ENCODE peak calls at places on chromosomes 12 and 14, in eight cellular contexts. V, G, A, L, M, W, Y and D are unnamed samples.

GRCh38 chr14:20427231-20428009 is 8.5 kb downstream of the KLHL33 start:
- DNase-seq in G (no peak), Y (no peak), M (peak; percentile 83), A (no peak), L (no peak), V (no peak), W (no peak), D (no peak)

GRCh38 chr14:104342435-104343293 is 204.3 kb downstream of the KIF26A start:
- DNase-seq in W (no peak), G (no peak), M (no peak), A (peak; percentile 68), L (peak; percentile 31), V (peak; percentile 22), Y (no peak), D (peak; percentile 31)

GRCh38 chr14:61927521-61927920 is 165.3 kb downstream of the SNAPC1 start:
- DNase-seq in L (no peak), A (peak; percentile 6), G (no peak), Y (no peak), M (peak; percentile 83), V (no peak), W (no peak), D (no peak)

GRCh38 chr14:61322011-61322798 is 826 bp downstream of the PRKCH start:
- DNase-seq in Y (no peak), A (peak; percentile 15), M (no peak), V (peak; percentile 70), G (no peak), W (no peak), L (peak; percentile 23), D (no peak)

GRCh38 chr14:84006643-84007137 is 1523.3 kb upstream of the FLRT2 start:
- DNase-seq in V (no peak), A (peak; percentile 49), W (no peak), M (no peak), L (peak; percentile 26), G (no peak), Y (no peak), D (no peak)

GRCh38 chr12:21509768-21510167 is 8.2 kb downstream of the GOLT1B start:
- DNase-seq in Y (no peak), A (no peak), L (no peak), V (no peak), G (peak; percentile 9), M (no peak), W (peak; percentile 72), D (no peak)

GRCh38 chr12:114685869-114686268 is 1.9 kb upstream of the TBX3 start:
- DNase-seq in V (no peak), A (peak; percentile 70), L (no peak), W (no peak), M (no peak), Y (no peak), G (no peak), D (no peak)

GRCh38 chr12:130761537-130762318 is 45.6 kb upstream of the RIMBP2 start:
- DNase-seq in Y (no peak), G (peak; percentile 46), M (peak; percentile 76), V (no peak), W (peak; percentile 46), L (peak; percentile 70), A (peak; percentile 81), D (no peak)

GRCh38 chr12:127628655-127629054 is 638.3 kb upstream of the TMEM132C start:
- DNase-seq in M (peak; percentile 95), V (no peak), A (no peak), G (no peak), Y (no peak), W (no peak), L (no peak), D (no peak)

GRCh38 chr12:117907108-117907689 is 61.6 kb downstream of the KSR2 start:
- DNase-seq in Y (no peak), A (no peak), W (no peak), M (no peak), V (no peak), L (no peak), G (no peak), D (no peak)

GRCh38 chr12:128015276-128015675 is 251.7 kb upstream of the TMEM132C start:
- DNase-seq in G (no peak), A (no peak), W (no peak), Y (no peak), L (no peak), M (no peak), V (no peak), D (no peak)

GRCh38 chr14:69712637-69713088 is 54.3 kb upstream of the SRSF5 start:
- DNase-seq in A (peak; percentile 43), M (no peak), W (peak; percentile 54), V (peak; percentile 89), L (peak; percentile 72), G (no peak), Y (no peak), D (no peak)

GRCh38 chr14:62796431-62796830 is 248.8 kb downstream of the KCNH5 start:
- DNase-seq in G (no peak), L (no peak), W (no peak), Y (no peak), A (no peak), M (no peak), V (no peak), D (no peak)

GRCh38 chr12:92253301-92253700 is 107.7 kb upstream of the BTG1 start:
- DNase-seq in G (no peak), M (peak; percentile 24), L (no peak), V (no peak), Y (no peak), A (no peak), W (no peak), D (no peak)

GRCh38 chr14:68842298-68842697 is 49.4 kb upstream of the ZFP36L1 start:
- DNase-seq in A (no peak), W (no peak), L (no peak), V (no peak), M (no peak), G (no peak), Y (peak; percentile 26), D (no peak)

GRCh38 chr14:99244299-99244959 is 27.6 kb downstream of the BCL11B start:
- DNase-seq in G (no peak), V (no peak), L (no peak), W (no peak), A (no peak), M (no peak), Y (no peak), D (no peak)
- H3K4me3 ChIP-seq in G (peak overlapping the region; percentile 70), V (no peak overlapping the region), L (no peak overlapping the region), W (no peak overlapping the region), A (no peak overlapping the region), M (no peak overlapping the region), Y (no peak overlapping the region), D (no peak overlapping the region)

DNA sequence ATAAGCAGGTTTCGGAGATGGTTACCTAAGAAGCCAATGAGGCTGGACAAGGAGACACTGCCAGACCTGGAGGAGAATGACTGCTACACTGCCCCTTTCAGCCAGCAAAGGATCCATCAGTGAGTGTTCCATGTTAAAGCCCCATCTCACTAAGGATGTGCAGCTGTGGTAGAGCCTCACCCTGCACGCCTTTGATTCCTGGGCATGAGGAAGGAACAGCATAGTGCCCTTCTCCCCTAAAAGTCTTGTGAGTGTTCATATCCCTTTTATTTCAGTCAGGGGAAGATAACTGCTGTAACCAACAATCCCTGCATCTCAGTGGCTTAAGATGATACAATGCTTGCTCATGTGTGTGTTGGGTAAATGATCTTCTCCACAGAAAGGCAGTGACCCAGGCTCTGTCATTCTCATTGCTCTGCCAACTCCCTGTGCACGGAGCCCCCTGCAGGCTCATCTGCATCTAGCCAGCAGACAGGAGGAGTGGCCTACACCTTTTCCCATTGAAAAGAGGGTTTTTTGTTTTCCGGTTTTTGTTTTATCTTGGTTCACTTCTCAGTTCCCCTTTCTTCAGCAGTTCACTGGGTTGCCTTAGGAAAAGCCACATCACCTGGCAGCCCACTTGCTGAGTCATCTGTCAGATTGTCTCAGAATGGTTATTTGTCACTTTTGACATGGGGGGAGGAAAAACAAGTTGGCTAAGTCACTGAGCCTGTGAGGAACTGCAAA is 193.1 kb downstream of the ANO4 start:
- DNase-seq in L (peak; percentile 47), W (peak; percentile 94), V (no peak), Y (no peak), M (peak; percentile 93), A (peak; percentile 77), G (no peak), D (peak; percentile 28)
- H3K4me3 ChIP-seq in L (no peak overlapping the region), W (peak overlapping the region; percentile 34), V (no peak overlapping the region), Y (no peak overlapping the region), M (peak overlapping the region; percentile 23), A (peak overlapping the region; percentile 27), G (no peak overlapping the region), D (no peak overlapping the region)

GRCh38 chr12:4293942-4294505 is 20.5 kb downstream of the CCND2 start:
- DNase-seq in L (no peak), M (no peak), Y (no peak), A (peak; percentile 72), W (no peak), G (peak; percentile 32), V (no peak), D (no peak)

GRCh38 chr12:4296749-4297148 is 23.2 kb downstream of the CCND2 start:
- DNase-seq in L (no peak), M (no peak), Y (no peak), A (no peak), G (no peak), W (no peak), V (no peak), D (no peak)

GRCh38 chr12:4293299-4293941 is 19.9 kb downstream of the CCND2 start:
- DNase-seq in G (no peak), A (no peak), M (no peak), W (no peak), L (no peak), Y (no peak), V (no peak), D (no peak)

GRCh38 chr12:4300870-4301269 is 20.1 kb upstream of the TIGAR start:
- DNase-seq in W (no peak), Y (no peak), G (no peak), M (no peak), L (no peak), A (no peak), V (no peak), D (no peak)

DNA sequence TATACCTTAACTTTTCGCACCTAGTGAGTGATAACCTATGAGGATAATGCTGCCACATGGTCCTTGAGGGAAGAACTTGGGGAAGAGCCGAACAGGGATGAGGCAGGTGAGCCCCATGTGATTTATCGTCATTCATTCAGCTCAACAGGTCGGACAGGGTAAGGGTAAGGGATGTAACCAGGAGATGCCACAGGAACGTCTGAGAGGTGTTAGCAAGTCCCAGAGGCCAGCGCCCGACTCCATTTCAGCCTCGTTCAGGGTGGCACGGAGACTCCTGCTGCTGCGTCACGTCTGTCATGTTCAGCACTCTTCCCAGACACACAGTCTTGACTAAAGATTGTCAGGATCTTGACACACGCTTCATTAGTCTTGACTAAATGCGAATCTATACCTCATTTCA is 23.4 kb upstream of the TIGAR start:
- DNase-seq in Y (no peak), W (no peak), L (no peak), A (no peak), M (no peak), V (no peak), G (no peak), D (no peak)
- H3K4me3 ChIP-seq in Y (no peak overlapping the region), W (no peak overlapping the region), L (no peak overlapping the region), A (no peak overlapping the region), M (no peak overlapping the region), V (no peak overlapping the region), G (no peak overlapping the region), D (no peak overlapping the region)

DNA sequence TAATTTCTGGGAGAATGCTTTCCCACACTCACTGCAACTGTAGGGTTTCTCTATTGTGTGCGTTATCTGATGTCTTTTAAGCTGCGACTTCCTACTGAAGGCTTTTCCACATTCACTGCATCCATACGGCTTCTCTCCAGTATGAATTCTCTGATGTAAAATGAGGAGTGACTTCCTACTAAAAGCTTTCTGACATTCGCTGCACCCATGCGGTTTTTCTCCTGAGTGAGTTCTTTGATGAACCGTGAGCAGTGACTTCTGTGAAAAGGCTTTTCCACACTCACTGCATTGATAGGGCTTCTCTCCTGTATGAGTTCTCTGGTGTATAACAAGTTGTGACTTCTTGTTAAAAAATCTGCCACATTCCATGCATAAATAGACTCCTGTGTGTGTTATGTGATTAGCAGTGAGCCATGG is 29.7 kb downstream of the ZNF605 start:
- DNase-seq in M (no peak), V (no peak), Y (no peak), G (no peak), L (no peak), W (no peak), A (no peak), D (peak; percentile 62)
- H3K4me3 ChIP-seq in M (no peak overlapping the region), V (no peak overlapping the region), Y (no peak overlapping the region), G (peak overlapping the region; percentile 5), L (no peak overlapping the region), W (no peak overlapping the region), A (peak overlapping the region; percentile 1), D (no peak overlapping the region)